ENCODE peak calls at places on chromosomes 1 and 21, in seven cellular contexts. A is GM12878, I is suprapubic skin, Y is uterus, Q is right lobe of liver, G is spleen, S is heart left ventricle. L is an unnamed sample. For H3K27me3, the result is how much of the 10 kb centered on the place peaks cover.

GRCh38 chr1:49841767-49842166 is 182.0 kb downstream of the AGBL4 start:
- DNase-seq in Y (no peak), S (no peak), A (no peak), I (no peak), G (peak), Q (no peak), L (no peak)

GRCh38 chr1:20787775-20788488 is 825 bp upstream of the HP1BP3 start:
- DNase-seq in G (no peak), I (no peak), S (no peak), A (no peak), Y (peak), Q (no peak), L (peak)

GRCh38 chr1:107963601-107964396 is 1.2 kb downstream of the VAV3 start:
- DNase-seq in A (peak), G (peak), S (peak), Y (no peak), Q (peak), I (peak), L (no peak)

GRCh38 chr1:42961560-42962091 is 3.0 kb upstream of the SLC2A1 start:
- DNase-seq in S (no peak), I (no peak), G (no peak), Q (no peak), A (no peak), Y (no peak), L (no peak)

GRCh38 chr1:81703352-81703735 is 97.4 kb upstream of the ADGRL2 start:
- DNase-seq in A (no peak), S (no peak), I (no peak), Y (no peak), G (no peak), Q (no peak), L (no peak)

GRCh38 chr1:223338811-223339746 is 24.9 kb downstream of the SUSD4 start:
- DNase-seq in Y (no peak), Q (no peak), G (no peak), A (no peak), I (no peak), S (no peak), L (no peak)

GRCh38 chr1:184036517-184036949 is 995 bp downstream of the COLGALT2 start:
- DNase-seq in I (no peak), S (peak), Q (peak), A (no peak), G (no peak), Y (no peak), L (no peak)

GRCh38 chr21:27814226-27814625 is 847.3 kb upstream of the ADAMTS5 start:
- DNase-seq in S (no peak), Q (no peak), I (no peak), G (no peak), A (no peak), Y (no peak), L (no peak)

GRCh38 chr1:15124362-15125100 is 29.0 kb upstream of the TMEM51 start:
- DNase-seq in Y (no peak), A (no peak), S (no peak), I (no peak), Q (no peak), G (no peak), L (no peak)

GRCh38 chr1:228342627-228343210 is 63.9 kb downstream of the TRIM11 start:
- DNase-seq in G (no peak), I (peak), A (no peak), S (no peak), Y (peak), Q (no peak), L (no peak)

GRCh38 chr21:38404134-38404533 is 94.1 kb downstream of the ERG start:
- DNase-seq in S (no peak), Q (no peak), Y (no peak), G (no peak), I (no peak), A (no peak), L (no peak)

GRCh38 chr1:195715652-195716051 is 892.6 kb downstream of the KCNT2 start:
- DNase-seq in A (no peak), G (no peak), I (no peak), S (no peak), Q (no peak), Y (no peak), L (no peak)

GRCh38 chr1:203276408-203276807 is 28.9 kb upstream of the BTG2 start:
- DNase-seq in A (no peak), Q (no peak), S (no peak), G (no peak), Y (peak), I (no peak), L (no peak)

GRCh38 chr1:27528701-27529637 is 39.0 kb upstream of the WASF2 start:
- DNase-seq in A (no peak), G (no peak), Q (no peak), S (peak), Y (peak), I (no peak), L (no peak)

GRCh38 chr21:23101111-23101510 is 2102.9 kb downstream of the NCAM2 start:
- DNase-seq in Q (no peak), S (no peak), G (no peak), A (no peak), I (no peak), Y (no peak), L (no peak)

GRCh38 chr1:151716771-151717631 is at the start of gene CELF3:
- DNase-seq in Y (no peak), Q (no peak), S (no peak), A (no peak), G (no peak), I (no peak), L (no peak)

GRCh38 chr1:208256556-208256955 is 12.4 kb upstream of the PLXNA2 start:
- DNase-seq in S (no peak), G (no peak), Y (no peak), Q (no peak), I (no peak), A (no peak), L (no peak)

DNA sequence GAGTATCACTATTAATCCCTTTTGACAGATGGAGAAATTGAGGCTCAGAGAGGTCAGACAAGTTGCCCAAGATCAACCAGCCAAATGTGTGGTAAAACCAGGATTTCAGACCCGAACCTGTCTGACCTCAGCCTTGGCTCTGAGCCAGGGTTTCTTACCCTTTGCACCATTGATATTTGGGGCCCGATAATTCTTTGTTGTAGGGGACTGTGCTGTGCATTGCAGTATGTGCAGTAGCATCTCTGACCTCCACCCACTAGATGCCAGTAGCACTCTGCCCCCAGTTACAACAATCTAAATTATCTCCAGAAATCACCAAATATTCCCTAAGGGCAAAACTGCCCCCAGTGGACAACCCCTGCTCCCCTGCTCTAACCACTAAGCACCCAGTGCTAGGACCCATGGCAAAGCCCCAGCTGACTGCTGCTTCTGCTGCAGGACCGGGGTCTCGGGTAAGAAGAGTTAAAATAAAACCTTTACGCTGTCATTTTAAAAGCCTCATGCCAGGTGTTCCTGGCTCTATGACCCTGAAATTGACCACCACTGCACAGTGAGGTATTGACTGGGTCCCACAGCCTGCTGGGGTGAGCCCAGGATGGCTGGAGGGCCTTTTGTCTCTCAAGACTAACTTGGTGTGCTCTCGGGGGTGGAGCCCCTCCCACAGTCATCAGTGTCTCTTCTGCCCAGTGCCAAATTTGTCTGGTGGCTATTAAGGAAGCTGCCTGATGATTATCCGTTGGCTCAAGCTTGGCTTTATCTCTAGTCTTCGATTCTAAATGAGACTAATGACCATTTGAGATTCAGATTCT is 5.6 kb upstream of the MAN1C1 start:
- DNase-seq in A (no peak), S (no peak), G (no peak), I (peak), Y (no peak), Q (no peak), L (peak)
- TF ChIP-seq CTCF in A (peak), S (no peak), G (no peak), I (no peak), Y (no peak), Q (peak), L (peak)

GRCh38 chr1:90107971-90108370 is 113.1 kb downstream of the ZNF326 start:
- DNase-seq in A (no peak), S (no peak), I (no peak), Q (no peak), G (no peak), Y (no peak), L (no peak)
- H3K27me3 ChIP-seq in A (under half), S (under half), I (under half), Q (under half), G (under half), Y (under half), L (under half)

GRCh38 chr1:185695299-185695698 is 38.9 kb upstream of the HMCN1 start:
- DNase-seq in S (no peak), A (no peak), I (no peak), Y (no peak), Q (no peak), G (no peak), L (no peak)

GRCh38 chr1:185690527-185690926 is 43.7 kb upstream of the HMCN1 start:
- DNase-seq in Y (no peak), I (no peak), G (no peak), A (no peak), Q (no peak), S (no peak), L (no peak)

GRCh38 chr1:185696419-185697150 is 37.6 kb upstream of the HMCN1 start:
- DNase-seq in A (no peak), I (no peak), Y (no peak), S (no peak), Q (no peak), G (no peak), L (no peak)

GRCh38 chr1:185693654-185694053 is 40.5 kb upstream of the HMCN1 start:
- DNase-seq in Y (no peak), G (no peak), A (no peak), Q (no peak), S (no peak), I (no peak), L (no peak)

DNA sequence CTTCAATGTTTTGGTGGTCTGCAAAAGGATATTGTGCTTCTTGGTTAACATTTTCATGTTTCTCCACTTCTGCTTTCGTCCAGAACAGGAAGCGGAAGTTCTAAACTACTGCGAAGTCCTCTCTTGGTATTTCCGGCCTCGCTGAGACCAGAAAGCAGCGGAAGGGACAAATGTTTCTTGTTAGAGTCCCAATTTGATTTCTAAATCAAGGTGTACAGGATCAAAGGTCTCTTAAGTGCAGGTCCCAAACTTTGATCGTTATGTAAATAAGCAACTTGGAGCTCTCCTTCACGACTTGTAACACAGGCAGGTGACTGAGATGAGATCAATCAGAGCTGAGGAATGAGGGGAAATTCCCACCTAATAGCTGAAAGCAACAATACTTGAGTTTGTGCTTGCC is 40.1 kb upstream of the HMCN1 start:
- DNase-seq in I (no peak), S (peak), Q (no peak), Y (peak), A (peak), G (no peak), L (no peak)
- TF ChIP-seq POLR2A in I (no peak), S (no peak), Q (no peak), Y (no peak), A (no peak), G (no peak), L (no peak)

GRCh38 chr1:211514030-211514754 is 22.2 kb upstream of the RD3 start:
- DNase-seq in A (no peak), G (peak), Y (peak), I (peak), S (peak), Q (peak), L (no peak)
- TF ChIP-seq CTCF in A (peak), G (peak), Y (peak), I (peak), S (peak), Q (peak), L (peak)

GRCh38 chr1:8216005-8216404 is 101.9 kb upstream of the SLC45A1 start:
- DNase-seq in G (no peak), A (no peak), Q (no peak), S (no peak), I (no peak), Y (no peak), L (no peak)

GRCh38 chr1:8218351-8219092 is 99.4 kb upstream of the SLC45A1 start:
- DNase-seq in A (no peak), G (no peak), Y (no peak), Q (no peak), I (no peak), S (no peak), L (no peak)

GRCh38 chr1:8217011-8217711 is 100.8 kb upstream of the SLC45A1 start:
- DNase-seq in Q (no peak), I (no peak), S (peak), Y (peak), A (no peak), G (peak), L (no peak)

GRCh38 chr1:8219530-8219929 is 98.4 kb upstream of the SLC45A1 start:
- DNase-seq in S (no peak), G (no peak), A (no peak), Q (no peak), I (no peak), Y (no peak), L (no peak)

GRCh38 chr1:8217809-8218208 is 100.1 kb upstream of the SLC45A1 start:
- DNase-seq in G (no peak), Q (no peak), Y (no peak), A (no peak), I (no peak), S (no peak), L (no peak)
- H3K27me3 ChIP-seq in G (under half), Q (under half), Y (under half), A (under half), I (under half), S (under half), L (under half)

GRCh38 chr1:17441265-17441992 is 2.0 kb upstream of the RCC2 start:
- DNase-seq in Q (no peak), Y (no peak), I (no peak), G (no peak), A (no peak), S (no peak), L (no peak)
- TF ChIP-seq POLR2A in Q (no peak), Y (no peak), I (no peak), G (no peak), A (no peak), S (no peak), L (no peak)

GRCh38 chr21:35508389-35508888 is 459.3 kb upstream of the RUNX1 start:
- DNase-seq in I (no peak), Q (peak), Y (no peak), S (peak), A (no peak), G (peak), L (no peak)
- TF ChIP-seq CTCF in I (no peak), Q (no peak), Y (no peak), S (no peak), A (no peak), G (peak), L (peak)

GRCh38 chr1:41381691-41382530 is 20.7 kb downstream of the FOXO6 start:
- DNase-seq in A (no peak), S (no peak), Q (no peak), Y (no peak), I (no peak), G (no peak), L (no peak)

GRCh38 chr1:41378999-41379740 is 17.9 kb downstream of the FOXO6 start:
- DNase-seq in Q (no peak), A (no peak), Y (no peak), G (no peak), I (no peak), S (no peak), L (no peak)

GRCh38 chr1:41380979-41381690 is 19.9 kb downstream of the FOXO6 start:
- DNase-seq in S (peak), Y (peak), G (no peak), I (no peak), Q (no peak), A (no peak), L (no peak)

GRCh38 chr1:41379741-41380130 is 18.5 kb downstream of the FOXO6 start:
- DNase-seq in A (no peak), Y (no peak), G (no peak), I (no peak), S (no peak), Q (no peak), L (no peak)

DNA sequence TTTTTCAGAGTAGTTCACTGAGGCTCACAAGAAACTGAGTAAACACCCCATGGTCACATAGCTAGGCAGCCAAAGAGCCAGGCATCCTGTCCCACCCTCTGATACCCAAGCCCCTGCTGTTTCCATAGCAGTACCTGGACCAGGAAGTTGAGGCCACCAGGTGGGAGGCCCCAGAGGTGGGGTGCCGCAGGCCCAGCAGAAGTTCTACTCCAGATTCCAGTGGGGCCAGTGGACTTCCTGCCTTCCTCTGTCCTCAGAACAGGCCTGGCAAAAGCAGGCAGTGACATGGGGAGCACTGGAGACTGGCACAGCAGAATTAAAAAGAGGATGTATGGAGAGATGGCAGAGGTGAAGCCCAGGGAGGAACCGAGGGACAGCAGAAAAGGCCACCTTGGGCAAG is 19.0 kb downstream of the FOXO6 start:
- DNase-seq in S (no peak), Y (no peak), A (no peak), G (no peak), I (no peak), Q (no peak), L (no peak)
- H3K27me3 ChIP-seq in S (under half), Y (under half), A (under half), G (under half), I (under half), Q (under half), L (under half)

GRCh38 chr1:159918041-159918917 is 7.0 kb downstream of the TAGLN2 start:
- DNase-seq in G (peak), I (no peak), Y (no peak), A (no peak), Q (no peak), S (no peak), L (no peak)

GRCh38 chr1:159915571-159916239 is 9.6 kb downstream of the TAGLN2 start:
- DNase-seq in A (no peak), Y (no peak), Q (no peak), I (no peak), G (peak), S (no peak), L (no peak)

GRCh38 chr1:159917533-159917932 is 7.8 kb downstream of the TAGLN2 start:
- DNase-seq in G (peak), Y (no peak), S (no peak), I (no peak), A (no peak), Q (no peak), L (no peak)

GRCh38 chr1:159914252-159915018 is 10.9 kb downstream of the TAGLN2 start:
- DNase-seq in G (no peak), I (no peak), S (no peak), A (no peak), Q (no peak), Y (no peak), L (no peak)

GRCh38 chr1:159916240-159917051 is 8.9 kb downstream of the TAGLN2 start:
- DNase-seq in G (peak), Y (no peak), I (no peak), A (no peak), Q (no peak), S (no peak), L (no peak)
- TF ChIP-seq POLR2A in G (no peak), Y (no peak), I (no peak), A (no peak), Q (no peak), S (no peak), L (no peak)

L was measured in esophagus muscularis mucosa.